ENCODE peak calls at places on chromosomes 5 and 9, in five cellular contexts. M is fibroblast of mammary gland, X is GM20000, I is mammary epithelial cell, P is IMR-90. K is an unnamed sample.
A peak's percentile ranks its signal among the peaks of the same experiment; 100 is the strongest.

GRCh38 chr5:160507181-160507811 is 85.6 kb downstream of the PTTG1 start:
- DNase-seq in I (peak; percentile 81), P (peak; percentile 65), X (no peak), M (peak; percentile 71), K (peak; percentile 88)

GRCh38 chr9:106062252-106062651 is 367.9 kb downstream of the TMEM38B start:
- DNase-seq in X (no peak), P (no peak), I (no peak), M (no peak), K (peak; percentile 15)

GRCh38 chr5:139747583-139748504 is 47.8 kb upstream of the PSD2 start:
- DNase-seq in I (no peak), M (peak; percentile 84), X (peak; percentile 64), P (peak; percentile 81), K (peak; percentile 48)

GRCh38 chr5:24073097-24073496 is 565.7 kb downstream of the PRDM9 start:
- DNase-seq in I (no peak), M (no peak), X (no peak), P (no peak), K (no peak)

GRCh38 chr5:171355302-171355724 is 32.3 kb upstream of the NPM1 start:
- DNase-seq in M (no peak), I (no peak), X (peak; percentile 67), P (no peak), K (no peak)

GRCh38 chr9:123081824-123082223 is 48.4 kb downstream of the GPR21 start:
- DNase-seq in M (peak; percentile 57), P (peak; percentile 55), X (peak; percentile 21), I (peak; percentile 23), K (peak; percentile 58)

GRCh38 chr9:129761293-129761900 is 8.6 kb upstream of the PTGES start:
- DNase-seq in M (peak; percentile 88), I (no peak), X (no peak), P (peak; percentile 92), K (peak; percentile 55)

GRCh38 chr9:20930836-20931235 is 100.6 kb downstream of the HACD4 start:
- DNase-seq in X (no peak), M (no peak), I (no peak), P (no peak), K (no peak)

GRCh38 chr9:6150483-6150882 is 65.1 kb upstream of the IL33 start:
- DNase-seq in I (no peak), P (no peak), X (no peak), M (no peak), K (no peak)

GRCh38 chr5:118687085-118687484 is 301.3 kb downstream of the DTWD2 start:
- DNase-seq in M (no peak), X (no peak), I (no peak), P (no peak), K (no peak)

GRCh38 chr5:34866989-34867471 is 28.1 kb downstream of the TTC23L start:
- DNase-seq in X (no peak), M (no peak), I (no peak), P (no peak), K (no peak)

GRCh38 chr5:29134418-29134817 is 2059.1 kb upstream of the CDH6 start:
- DNase-seq in I (no peak), M (no peak), P (no peak), X (no peak), K (no peak)

GRCh38 chr9:129322641-129323375 is 144.7 kb upstream of the IER5L start:
- DNase-seq in I (no peak), P (no peak), X (no peak), M (no peak), K (no peak)

GRCh38 chr5:168006473-168007130 is 284.8 kb upstream of the WWC1 start:
- DNase-seq in X (no peak), P (peak; percentile 1), M (no peak), I (no peak), K (peak; percentile 14)

GRCh38 chr9:966936-967335 is 9.5 kb upstream of the DMRT3 start:
- DNase-seq in M (no peak), X (no peak), P (no peak), I (no peak), K (no peak)

DNA sequence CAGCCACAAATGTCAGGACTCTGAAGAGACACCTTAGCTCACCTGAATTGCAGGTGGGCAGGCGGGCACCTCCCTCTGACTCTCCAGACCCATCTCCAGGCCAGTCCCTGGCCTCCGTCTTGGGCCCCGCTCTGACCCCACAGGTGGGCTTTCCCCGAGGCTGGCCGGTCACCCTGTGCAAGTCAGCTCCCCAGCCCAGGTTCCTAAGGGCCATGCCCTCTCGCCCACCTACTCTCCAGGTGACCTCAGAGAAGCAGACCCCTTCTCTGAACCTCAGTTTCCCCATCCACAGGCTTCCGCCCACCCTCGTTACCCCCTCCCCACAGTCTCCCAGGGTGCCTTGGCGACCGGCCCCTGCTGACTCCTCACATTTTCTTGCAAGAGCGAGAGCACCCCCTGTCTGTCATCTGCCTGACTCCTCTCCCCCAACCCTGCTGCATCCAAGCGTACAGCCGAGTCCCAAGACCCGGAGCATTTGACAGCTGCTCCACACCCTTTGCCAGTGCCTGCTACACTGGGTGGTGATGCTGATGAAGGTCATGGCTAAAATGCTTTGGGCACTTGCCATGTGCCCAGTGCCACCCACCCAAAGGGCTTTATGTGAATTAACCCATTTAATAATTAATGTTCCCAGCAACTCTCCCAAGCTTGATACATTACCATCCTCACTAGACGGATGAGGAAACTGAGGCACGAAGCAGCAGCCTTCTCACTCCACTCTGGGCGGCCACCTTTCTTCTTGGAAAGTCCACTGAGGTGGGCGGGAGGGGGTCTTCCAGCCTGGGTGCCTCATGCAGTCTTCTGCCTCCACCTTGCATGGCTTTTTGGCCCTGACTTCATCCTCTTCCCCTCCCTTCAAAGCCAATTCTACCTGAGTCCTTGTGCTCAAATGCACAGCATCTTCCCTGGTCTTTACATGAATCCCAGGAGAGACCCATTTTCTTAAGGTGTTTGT is 51.1 kb upstream of the ORM1 start:
- DNase-seq in M (peak; percentile 50), P (peak; percentile 58), I (no peak), X (peak; percentile 41), K (peak; percentile 72)
- TF ChIP-seq CTCF in M (peak; percentile 35), P (peak; percentile 52), I (peak; percentile 33), X (no peak), K (peak; percentile 57)

DNA sequence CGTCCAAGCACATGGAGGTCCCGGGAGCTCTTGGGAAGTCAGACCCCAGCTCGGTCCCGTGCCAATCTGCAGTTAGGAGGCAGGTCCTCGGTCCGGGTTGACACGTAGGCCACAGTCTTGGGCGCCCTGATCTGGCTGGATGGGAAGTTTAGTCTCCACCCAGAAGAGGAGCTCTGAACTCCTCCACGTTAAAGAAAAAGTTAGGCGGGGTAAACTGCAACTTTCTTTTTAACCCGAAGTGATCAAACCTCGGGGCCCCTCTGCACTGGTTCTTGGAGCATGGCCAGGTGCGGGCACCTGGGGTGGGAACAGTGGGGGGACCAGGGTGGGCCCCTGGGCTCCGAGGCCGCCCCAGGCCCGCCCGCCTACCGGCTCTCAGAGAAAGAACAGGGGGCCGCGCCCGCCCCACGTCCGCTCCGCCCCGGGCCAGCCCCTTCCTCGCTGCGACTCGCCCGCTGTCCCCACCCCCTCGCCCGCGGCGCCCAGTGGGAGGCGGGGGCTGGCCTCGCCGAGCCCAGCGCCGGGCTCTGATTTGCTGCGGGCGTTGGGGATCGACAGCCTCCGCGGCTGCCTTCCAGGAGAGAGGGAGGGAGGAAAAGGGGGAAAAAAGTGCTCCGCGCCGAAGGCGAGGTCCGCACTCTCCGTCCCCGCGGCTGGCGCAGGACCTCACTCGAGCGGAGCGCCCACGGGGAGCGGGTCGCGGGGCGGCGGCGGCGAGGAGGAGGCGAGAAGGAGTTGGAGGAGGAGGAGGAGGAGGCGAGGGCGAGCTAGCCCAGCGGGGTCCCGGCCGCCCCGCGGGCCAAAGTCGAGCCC is at the start of gene COL5A1:
- DNase-seq in P (peak; percentile 91), X (no peak), M (peak; percentile 84), I (peak; percentile 86), K (peak; percentile 90)
- TF ChIP-seq CTCF in P (no peak), X (no peak), M (no peak), I (no peak), K (peak; percentile 20)

GRCh38 chr9:126777733-126778132 is 27.1 kb upstream of the ZBTB43 start:
- DNase-seq in I (peak; percentile 21), X (no peak), P (no peak), M (no peak), K (no peak)
- TF ChIP-seq CTCF in I (peak; percentile 71), X (no peak), P (no peak), M (peak; percentile 1), K (no peak)

GRCh38 chr5:59367791-59368394 is 525.6 kb downstream of the PDE4D start:
- DNase-seq in I (peak; percentile 44), X (peak; percentile 10), M (peak; percentile 73), P (peak; percentile 66), K (peak; percentile 51)

GRCh38 chr5:59366784-59367183 is 526.7 kb downstream of the PDE4D start:
- DNase-seq in X (no peak), P (no peak), M (no peak), I (no peak), K (no peak)

GRCh38 chr5:59371525-59372138 is 521.9 kb downstream of the PDE4D start:
- DNase-seq in X (no peak), I (no peak), M (no peak), P (no peak), K (no peak)

DNA sequence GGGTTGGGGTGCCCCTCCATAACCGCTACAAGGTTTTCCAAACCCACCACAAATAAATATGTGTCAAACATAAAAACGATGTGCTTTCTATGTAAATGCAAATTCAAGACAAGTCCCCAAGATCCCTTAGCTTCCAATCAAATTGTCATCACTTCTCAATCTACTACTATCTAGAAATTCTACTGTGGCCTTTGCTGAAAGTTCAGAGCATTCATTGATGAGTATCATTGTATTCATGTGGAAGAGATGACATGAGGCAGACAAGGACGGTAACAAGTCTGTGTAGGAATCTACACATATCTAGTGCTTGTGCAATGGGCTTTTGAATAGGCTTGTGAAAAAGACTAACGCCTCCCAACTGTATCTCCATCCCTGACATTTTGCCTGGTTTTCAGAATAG is 524.6 kb downstream of the PDE4D start:
- DNase-seq in M (no peak), P (no peak), X (no peak), I (no peak), K (no peak)
- TF ChIP-seq CTCF in M (no peak), P (no peak), X (no peak), I (no peak), K (no peak)

GRCh38 chr9:97985058-97985861 is 2.1 kb downstream of the ANP32B start:
- DNase-seq in P (peak; percentile 11), X (no peak), M (peak; percentile 32), I (peak; percentile 55), K (no peak)
- TF ChIP-seq CTCF in P (no peak), X (no peak), M (no peak), I (no peak), K (no peak)

DNA sequence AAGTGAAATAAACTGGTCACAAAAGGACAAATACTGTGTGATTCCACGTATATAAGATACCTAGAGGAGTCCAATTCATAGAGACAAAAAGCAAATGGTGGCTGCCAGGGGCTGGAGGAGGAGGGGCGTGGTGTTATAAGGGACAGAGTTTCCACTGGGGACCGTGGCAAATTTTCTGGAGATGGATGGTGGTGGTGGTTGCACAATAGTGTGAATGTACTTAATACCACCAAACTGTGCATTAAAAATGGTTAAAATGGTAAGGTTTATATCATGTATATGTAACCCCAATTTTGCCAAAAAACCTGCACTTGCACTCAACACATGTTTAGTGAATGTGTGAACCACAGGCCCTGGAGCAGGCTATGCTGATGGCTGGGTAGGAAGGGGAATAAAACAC is 3.7 kb upstream of the PHF2 start:
- DNase-seq in P (no peak), I (no peak), X (no peak), M (no peak), K (no peak)
- TF ChIP-seq CTCF in P (no peak), I (no peak), X (no peak), M (no peak), K (no peak)

K was measured in fibroblast of lung.